ENCODE peak calls at places on chromosomes 4 and X, in nine cellular contexts. One of them, this sample, is unnamed.

GRCh38 chrX:28223991-28224390 is 242.7 kb upstream of the DCAF8L1 start:
- DNase-seq in RWPE2: no peak
- DNase-seq in HepG2: no peak
- DNase-seq in HL-60: no peak
- DNase-seq in HFF-Myc: no peak
- DNase-seq in adrenal gland: no peak
- DNase-seq in Jurkat, Clone E6-1: no peak
- DNase-seq in SJSA1: no peak
- DNase-seq in endothelial cell of umbilical vein: no peak
- DNase-seq in this sample: no peak

GRCh38 chr4:104128850-104129213 is 365.9 kb downstream of the CXXC4 start:
- DNase-seq in Jurkat, Clone E6-1: no peak
- DNase-seq in adrenal gland: no peak
- DNase-seq in SJSA1: no peak
- DNase-seq in RWPE2: no peak
- DNase-seq in HL-60: no peak
- DNase-seq in endothelial cell of umbilical vein: no peak
- DNase-seq in HepG2: peak; percentile 87
- DNase-seq in HFF-Myc: no peak
- DNase-seq in this sample: peak; percentile 58

GRCh38 chrX:118562574-118563164 is 67.1 kb downstream of the DOCK11 start:
- DNase-seq in HFF-Myc: no peak
- DNase-seq in HL-60: no peak
- DNase-seq in RWPE2: no peak
- DNase-seq in SJSA1: no peak
- DNase-seq in HepG2: no peak
- DNase-seq in endothelial cell of umbilical vein: no peak
- DNase-seq in Jurkat, Clone E6-1: no peak
- DNase-seq in adrenal gland: no peak
- DNase-seq in this sample: no peak

GRCh38 chrX:72062890-72063289 is 68.8 kb downstream of the RTL5 start:
- DNase-seq in adrenal gland: peak; percentile 68
- DNase-seq in HepG2: no peak
- DNase-seq in HL-60: no peak
- DNase-seq in RWPE2: no peak
- DNase-seq in endothelial cell of umbilical vein: no peak
- DNase-seq in Jurkat, Clone E6-1: no peak
- DNase-seq in SJSA1: no peak
- DNase-seq in HFF-Myc: no peak
- DNase-seq in this sample: no peak

GRCh38 chr4:148787831-148788477 is 345.7 kb upstream of the NR3C2 start:
- DNase-seq in HepG2: no peak
- DNase-seq in RWPE2: no peak
- DNase-seq in endothelial cell of umbilical vein: no peak
- DNase-seq in adrenal gland: no peak
- DNase-seq in Jurkat, Clone E6-1: no peak
- DNase-seq in HFF-Myc: no peak
- DNase-seq in HL-60: no peak
- DNase-seq in SJSA1: no peak
- DNase-seq in this sample: peak; percentile 56

GRCh38 chr4:13240066-13240465 is 244.1 kb downstream of the RAB28 start:
- DNase-seq in HL-60: no peak
- DNase-seq in Jurkat, Clone E6-1: no peak
- DNase-seq in RWPE2: no peak
- DNase-seq in endothelial cell of umbilical vein: no peak
- DNase-seq in SJSA1: peak; percentile 85
- DNase-seq in HepG2: no peak
- DNase-seq in HFF-Myc: peak; percentile 4
- DNase-seq in adrenal gland: no peak
- DNase-seq in this sample: peak; percentile 14

GRCh38 chr4:130077275-130077674 is 981.3 kb downstream of the C4orf33 start:
- DNase-seq in adrenal gland: no peak
- DNase-seq in HFF-Myc: no peak
- DNase-seq in HL-60: no peak
- DNase-seq in Jurkat, Clone E6-1: no peak
- DNase-seq in SJSA1: peak; percentile 37
- DNase-seq in endothelial cell of umbilical vein: peak; percentile 27
- DNase-seq in HepG2: no peak
- DNase-seq in RWPE2: no peak
- DNase-seq in this sample: peak; percentile 18

GRCh38 chrX:148049441-148049840 is 68.3 kb downstream of the FMR1NB start:
- DNase-seq in endothelial cell of umbilical vein: peak; percentile 36
- DNase-seq in Jurkat, Clone E6-1: peak; percentile 56
- DNase-seq in HL-60: no peak
- DNase-seq in HepG2: peak; percentile 22
- DNase-seq in adrenal gland: no peak
- DNase-seq in HFF-Myc: no peak
- DNase-seq in SJSA1: peak; percentile 2
- DNase-seq in RWPE2: no peak
- DNase-seq in this sample: no peak

GRCh38 chr4:147645099-147645498 is 27.9 kb downstream of the TMEM184C start:
- DNase-seq in RWPE2: no peak
- DNase-seq in HL-60: no peak
- DNase-seq in HFF-Myc: no peak
- DNase-seq in SJSA1: no peak
- DNase-seq in HepG2: no peak
- DNase-seq in endothelial cell of umbilical vein: no peak
- DNase-seq in adrenal gland: no peak
- DNase-seq in Jurkat, Clone E6-1: no peak
- DNase-seq in this sample: no peak

GRCh38 chrX:154412468-154412867 is 1.1 kb downstream of the TAFAZZIN start:
- DNase-seq in HepG2: no peak
- DNase-seq in HL-60: peak; percentile 70
- DNase-seq in Jurkat, Clone E6-1: no peak
- DNase-seq in endothelial cell of umbilical vein: no peak
- DNase-seq in RWPE2: no peak
- DNase-seq in HFF-Myc: no peak
- DNase-seq in adrenal gland: no peak
- DNase-seq in SJSA1: no peak
- DNase-seq in this sample: no peak

GRCh38 chr4:69377562-69377961 is 97.3 kb downstream of the UGT2B28 start:
- DNase-seq in Jurkat, Clone E6-1: no peak
- DNase-seq in RWPE2: no peak
- DNase-seq in adrenal gland: no peak
- DNase-seq in HL-60: no peak
- DNase-seq in HepG2: peak; percentile 15
- DNase-seq in endothelial cell of umbilical vein: no peak
- DNase-seq in HFF-Myc: no peak
- DNase-seq in SJSA1: no peak
- DNase-seq in this sample: no peak

GRCh38 chrX:133935096-133935495 is 50.3 kb downstream of the GPC3 start:
- DNase-seq in HL-60: no peak
- DNase-seq in SJSA1: no peak
- DNase-seq in Jurkat, Clone E6-1: no peak
- DNase-seq in HFF-Myc: no peak
- DNase-seq in endothelial cell of umbilical vein: no peak
- DNase-seq in HepG2: no peak
- DNase-seq in RWPE2: no peak
- DNase-seq in adrenal gland: no peak
- DNase-seq in this sample: no peak

GRCh38 chr4:146855761-146856160 is 89.9 kb downstream of the TTC29 start:
- DNase-seq in HFF-Myc: no peak
- DNase-seq in Jurkat, Clone E6-1: no peak
- DNase-seq in RWPE2: no peak
- DNase-seq in HL-60: no peak
- DNase-seq in SJSA1: no peak
- DNase-seq in adrenal gland: no peak
- DNase-seq in HepG2: no peak
- DNase-seq in endothelial cell of umbilical vein: no peak
- DNase-seq in this sample: no peak

GRCh38 chr4:1055721-1056590 is 44.5 kb downstream of the FGFRL1 start:
- DNase-seq in HepG2: no peak
- DNase-seq in endothelial cell of umbilical vein: no peak
- DNase-seq in RWPE2: peak; percentile 42
- DNase-seq in SJSA1: no peak
- DNase-seq in adrenal gland: peak; percentile 49
- DNase-seq in Jurkat, Clone E6-1: peak; percentile 31
- DNase-seq in HFF-Myc: no peak
- DNase-seq in HL-60: no peak
- DNase-seq in this sample: no peak

GRCh38 chr4:2253160-2254084 is 8.5 kb downstream of the MXD4 start:
- DNase-seq in SJSA1: no peak
- DNase-seq in adrenal gland: peak; percentile 50
- DNase-seq in RWPE2: no peak
- DNase-seq in HepG2: no peak
- DNase-seq in HL-60: no peak
- DNase-seq in Jurkat, Clone E6-1: no peak
- DNase-seq in HFF-Myc: no peak
- DNase-seq in endothelial cell of umbilical vein: no peak
- DNase-seq in this sample: no peak

GRCh38 chrX:16579517-16579916 is 70.4 kb upstream of the S100G start:
- DNase-seq in RWPE2: no peak
- DNase-seq in Jurkat, Clone E6-1: no peak
- DNase-seq in adrenal gland: no peak
- DNase-seq in SJSA1: no peak
- DNase-seq in HL-60: no peak
- DNase-seq in endothelial cell of umbilical vein: no peak
- DNase-seq in HFF-Myc: no peak
- DNase-seq in HepG2: no peak
- DNase-seq in this sample: no peak

GRCh38 chrX:16578218-16578617 is 71.7 kb upstream of the S100G start:
- DNase-seq in HFF-Myc: no peak
- DNase-seq in RWPE2: no peak
- DNase-seq in adrenal gland: no peak
- DNase-seq in SJSA1: no peak
- DNase-seq in endothelial cell of umbilical vein: no peak
- DNase-seq in HL-60: no peak
- DNase-seq in HepG2: no peak
- DNase-seq in Jurkat, Clone E6-1: no peak
- DNase-seq in this sample: no peak

GRCh38 chrX:16573781-16574180 is 76.2 kb upstream of the S100G start:
- DNase-seq in adrenal gland: no peak
- DNase-seq in HL-60: no peak
- DNase-seq in Jurkat, Clone E6-1: no peak
- DNase-seq in HFF-Myc: no peak
- DNase-seq in SJSA1: peak; percentile 46
- DNase-seq in RWPE2: no peak
- DNase-seq in HepG2: no peak
- DNase-seq in endothelial cell of umbilical vein: no peak
- DNase-seq in this sample: no peak

DNA sequence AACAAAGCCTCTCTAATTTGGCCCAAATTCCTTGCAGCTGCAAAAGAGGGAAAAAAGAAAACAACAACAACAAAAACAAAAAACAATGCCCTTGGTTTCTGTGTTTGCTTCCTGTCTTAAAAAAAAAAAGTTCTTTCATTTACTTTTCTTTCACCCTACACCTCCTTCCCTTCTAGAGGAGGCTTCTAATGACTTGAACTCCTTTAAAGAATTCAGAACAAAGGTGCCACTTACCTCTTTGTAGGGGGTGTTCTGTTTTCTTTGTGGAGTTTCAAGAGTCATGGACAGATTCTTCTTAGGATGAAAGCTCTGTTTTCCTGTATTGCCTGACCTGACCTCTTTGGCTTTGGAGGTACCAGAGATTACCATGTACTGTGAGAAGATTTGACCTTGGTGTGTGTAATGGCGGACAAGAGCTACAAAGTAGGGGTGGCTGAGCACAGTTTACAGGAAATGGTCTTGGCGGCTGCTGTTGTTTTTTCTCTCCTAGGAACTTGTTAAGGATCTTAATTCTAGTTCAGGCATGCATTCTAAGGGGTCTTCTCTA is 72.4 kb upstream of the S100G start:
- DNase-seq in SJSA1: no peak
- DNase-seq in adrenal gland: no peak
- DNase-seq in HepG2: no peak
- DNase-seq in RWPE2: no peak
- DNase-seq in HFF-Myc: no peak
- DNase-seq in Jurkat, Clone E6-1: no peak
- DNase-seq in endothelial cell of umbilical vein: no peak
- DNase-seq in HL-60: no peak
- DNase-seq in this sample: no peak
- H3K4me3 ChIP-seq in SJSA1: no peak overlapping the region
- H3K4me3 ChIP-seq in adrenal gland: no peak overlapping the region
- H3K4me3 ChIP-seq in HepG2: no peak overlapping the region
- H3K4me3 ChIP-seq in RWPE2: no peak overlapping the region
- H3K4me3 ChIP-seq in HFF-Myc: no peak overlapping the region
- H3K4me3 ChIP-seq in Jurkat, Clone E6-1: no peak overlapping the region
- H3K4me3 ChIP-seq in endothelial cell of umbilical vein: no peak overlapping the region
- H3K4me3 ChIP-seq in HL-60: no peak overlapping the region
- H3K4me3 ChIP-seq in this sample: no peak overlapping the region

GRCh38 chrX:10415704-10416001 is 204.7 kb downstream of the MID1 start:
- DNase-seq in HFF-Myc: no peak
- DNase-seq in RWPE2: no peak
- DNase-seq in endothelial cell of umbilical vein: no peak
- DNase-seq in adrenal gland: no peak
- DNase-seq in HL-60: no peak
- DNase-seq in SJSA1: peak; percentile 26
- DNase-seq in HepG2: no peak
- DNase-seq in Jurkat, Clone E6-1: no peak
- DNase-seq in this sample: peak; percentile 23
- H3K4me3 ChIP-seq in HFF-Myc: no peak overlapping the region
- H3K4me3 ChIP-seq in RWPE2: no peak overlapping the region
- H3K4me3 ChIP-seq in endothelial cell of umbilical vein: no peak overlapping the region
- H3K4me3 ChIP-seq in adrenal gland: no peak overlapping the region
- H3K4me3 ChIP-seq in HL-60: no peak overlapping the region
- H3K4me3 ChIP-seq in SJSA1: no peak overlapping the region
- H3K4me3 ChIP-seq in HepG2: no peak overlapping the region
- H3K4me3 ChIP-seq in Jurkat, Clone E6-1: no peak overlapping the region
- H3K4me3 ChIP-seq in this sample: no peak overlapping the region

DNA sequence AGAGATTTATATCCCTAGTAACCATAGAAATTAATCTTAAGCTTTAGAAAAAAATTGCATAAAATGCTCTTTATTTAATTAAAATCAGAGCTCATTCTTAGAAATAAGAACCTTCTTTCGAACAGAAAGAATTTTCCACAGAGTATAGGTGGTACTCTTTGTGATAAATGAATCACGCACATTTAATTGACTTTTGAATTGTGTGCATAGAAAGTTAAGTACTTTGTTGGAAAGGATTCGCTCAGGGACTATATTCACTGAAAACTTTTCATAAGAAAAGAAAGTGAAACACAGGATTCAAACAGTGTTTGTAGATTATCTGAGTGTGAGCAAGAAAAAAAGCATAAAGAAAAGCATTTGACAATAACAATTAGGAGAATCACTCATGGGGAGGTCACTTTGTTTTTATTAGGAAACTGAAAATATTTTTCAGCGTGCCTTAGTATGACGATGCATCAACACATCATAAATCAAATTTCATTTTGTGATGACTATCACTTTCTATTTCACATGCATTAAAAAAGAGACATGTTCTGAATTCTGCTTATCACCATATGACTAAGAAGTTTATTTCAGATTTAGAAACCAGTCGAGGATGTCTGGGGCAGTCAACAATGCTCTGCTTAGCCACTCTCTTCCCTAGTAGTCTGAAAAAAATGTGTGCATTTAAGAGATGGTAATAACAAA is 49.5 kb downstream of the STX18 start:
- DNase-seq in Jurkat, Clone E6-1: no peak
- DNase-seq in RWPE2: no peak
- DNase-seq in endothelial cell of umbilical vein: peak; percentile 86
- DNase-seq in HFF-Myc: no peak
- DNase-seq in adrenal gland: no peak
- DNase-seq in HepG2: no peak
- DNase-seq in HL-60: no peak
- DNase-seq in SJSA1: peak; percentile 42
- DNase-seq in this sample: no peak
- H3K4me3 ChIP-seq in Jurkat, Clone E6-1: no peak overlapping the region
- H3K4me3 ChIP-seq in RWPE2: no peak overlapping the region
- H3K4me3 ChIP-seq in endothelial cell of umbilical vein: peak overlapping the region; percentile 65
- H3K4me3 ChIP-seq in HFF-Myc: no peak overlapping the region
- H3K4me3 ChIP-seq in adrenal gland: peak overlapping the region; percentile 21
- H3K4me3 ChIP-seq in HepG2: no peak overlapping the region
- H3K4me3 ChIP-seq in HL-60: no peak overlapping the region
- H3K4me3 ChIP-seq in SJSA1: peak overlapping the region; percentile 20
- H3K4me3 ChIP-seq in this sample: no peak overlapping the region

GRCh38 chrX:46836701-46837542 is at the start of gene RP2:
- DNase-seq in HepG2: peak; percentile 91
- DNase-seq in Jurkat, Clone E6-1: peak; percentile 85
- DNase-seq in endothelial cell of umbilical vein: peak; percentile 96
- DNase-seq in adrenal gland: peak; percentile 97
- DNase-seq in RWPE2: peak; percentile 86
- DNase-seq in SJSA1: peak; percentile 88
- DNase-seq in HL-60: peak; percentile 82
- DNase-seq in HFF-Myc: peak; percentile 74
- DNase-seq in this sample: peak; percentile 63
- H3K4me3 ChIP-seq in HepG2: peak within 1 kb of the TSS; percentile 74
- H3K4me3 ChIP-seq in Jurkat, Clone E6-1: peak within 1 kb of the TSS; percentile 75
- H3K4me3 ChIP-seq in endothelial cell of umbilical vein: peak within 1 kb of the TSS; percentile 96
- H3K4me3 ChIP-seq in adrenal gland: peak within 1 kb of the TSS; percentile 40
- H3K4me3 ChIP-seq in RWPE2: peak within 1 kb of the TSS; percentile 84
- H3K4me3 ChIP-seq in SJSA1: peak within 1 kb of the TSS; percentile 69
- H3K4me3 ChIP-seq in HL-60: peak within 1 kb of the TSS; percentile 65
- H3K4me3 ChIP-seq in HFF-Myc: peak within 1 kb of the TSS; percentile 74
- H3K4me3 ChIP-seq in this sample: peak within 1 kb of the TSS; percentile 83